ENCODE peak calls at places on chromosomes 13 and 19, in five cellular contexts. One of them, this sample, is unnamed.

GRCh38 chr19:11856568-11857264 is 8.2 kb downstream of the ZNF439 start:
- DNase-seq in activated CD8-positive, alpha-beta T cell treated with anti-CD3 and anti-CD28 coated beads, Interleukin-2, amount 10 ng/mL, durations not matched to agents 7 days and 5 days: no peak
- DNase-seq in EL: no peak
- DNase-seq in CD8-positive, alpha-beta T cell: no peak
- DNase-seq in NCI-H1105: no peak
- DNase-seq in this sample: no peak

GRCh38 chr19:48379058-48379457 is 12.3 kb downstream of the KDELR1 start:
- DNase-seq in activated CD8-positive, alpha-beta T cell treated with anti-CD3 and anti-CD28 coated beads, Interleukin-2, amount 10 ng/mL, durations not matched to agents 7 days and 5 days: no peak
- DNase-seq in EL: no peak
- DNase-seq in CD8-positive, alpha-beta T cell: no peak
- DNase-seq in NCI-H1105: no peak
- DNase-seq in this sample: no peak

GRCh38 chr19:10388957-10389356 is 8.6 kb upstream of the TYK2 start:
- DNase-seq in activated CD8-positive, alpha-beta T cell treated with anti-CD3 and anti-CD28 coated beads, Interleukin-2, amount 10 ng/mL, durations not matched to agents 7 days and 5 days: peak; percentile 86
- DNase-seq in EL: peak; percentile 76
- DNase-seq in CD8-positive, alpha-beta T cell: peak; percentile 64
- DNase-seq in NCI-H1105: peak; percentile 72
- DNase-seq in this sample: peak; percentile 76

GRCh38 chr13:72412481-72412880 is 314.9 kb downstream of the MZT1 start:
- DNase-seq in activated CD8-positive, alpha-beta T cell treated with anti-CD3 and anti-CD28 coated beads, Interleukin-2, amount 10 ng/mL, durations not matched to agents 7 days and 5 days: no peak
- DNase-seq in EL: no peak
- DNase-seq in CD8-positive, alpha-beta T cell: no peak
- DNase-seq in NCI-H1105: no peak
- DNase-seq in this sample: no peak

GRCh38 chr13:110272227-110272626 is 34.7 kb downstream of the COL4A1 start:
- DNase-seq in activated CD8-positive, alpha-beta T cell treated with anti-CD3 and anti-CD28 coated beads, Interleukin-2, amount 10 ng/mL, durations not matched to agents 7 days and 5 days: no peak
- DNase-seq in EL: no peak
- DNase-seq in CD8-positive, alpha-beta T cell: no peak
- DNase-seq in NCI-H1105: no peak
- DNase-seq in this sample: no peak

GRCh38 chr13:98749501-98749900 is 3.0 kb downstream of the SLC15A1 start:
- DNase-seq in activated CD8-positive, alpha-beta T cell treated with anti-CD3 and anti-CD28 coated beads, Interleukin-2, amount 10 ng/mL, durations not matched to agents 7 days and 5 days: no peak
- DNase-seq in EL: peak; percentile 51
- DNase-seq in CD8-positive, alpha-beta T cell: no peak
- DNase-seq in NCI-H1105: no peak
- DNase-seq in this sample: no peak

GRCh38 chr13:113400621-113401451 is 36.9 kb upstream of the GRTP1 start:
- DNase-seq in activated CD8-positive, alpha-beta T cell treated with anti-CD3 and anti-CD28 coated beads, Interleukin-2, amount 10 ng/mL, durations not matched to agents 7 days and 5 days: no peak
- DNase-seq in EL: no peak
- DNase-seq in CD8-positive, alpha-beta T cell: no peak
- DNase-seq in NCI-H1105: no peak
- DNase-seq in this sample: no peak

GRCh38 chr19:3774621-3775373 is 2.8 kb upstream of the RAX2 start:
- DNase-seq in activated CD8-positive, alpha-beta T cell treated with anti-CD3 and anti-CD28 coated beads, Interleukin-2, amount 10 ng/mL, durations not matched to agents 7 days and 5 days: no peak
- DNase-seq in EL: no peak
- DNase-seq in CD8-positive, alpha-beta T cell: no peak
- DNase-seq in NCI-H1105: no peak
- DNase-seq in this sample: no peak

GRCh38 chr19:12733369-12733896 is 1.1 kb downstream of the TRIR start:
- DNase-seq in activated CD8-positive, alpha-beta T cell treated with anti-CD3 and anti-CD28 coated beads, Interleukin-2, amount 10 ng/mL, durations not matched to agents 7 days and 5 days: peak; percentile 74
- DNase-seq in EL: peak; percentile 65
- DNase-seq in CD8-positive, alpha-beta T cell: no peak
- DNase-seq in NCI-H1105: no peak
- DNase-seq in this sample: no peak